ENCODE peak calls at places on chromosomes 6 and 20, in ten cellular contexts. G, A, J, Q, R, T, M, F, X and Y are unnamed samples.

GRCh38 chr6:142075516-142076101 is 57.1 kb upstream of the GJE1 start:
- DNase-seq in G (no peak), A (no peak), J (no peak), Q (no peak), R (no peak), T (no peak), M (no peak), F (no peak), X (no peak), Y (no peak)

GRCh38 chr20:38935285-38935684 is 9.1 kb downstream of the FAM83D start:
- DNase-seq in G (peak), A (no peak), J (no peak), Q (no peak), R (no peak), T (no peak), M (no peak), F (peak), X (peak), Y (no peak)

GRCh38 chr20:64044484-64045247 is 4.8 kb downstream of the SOX18 start:
- DNase-seq in G (peak), A (peak), J (no peak), Q (no peak), R (no peak), T (no peak), M (no peak), F (no peak), X (peak), Y (no peak)

GRCh38 chr6:53428886-53429285 is 80.1 kb upstream of the ELOVL5 start:
- DNase-seq in G (no peak), A (no peak), J (no peak), Q (no peak), R (no peak), T (no peak), M (no peak), F (no peak), X (no peak), Y (no peak)

GRCh38 chr6:107540465-107540857 is 50.5 kb downstream of the SOBP start:
- DNase-seq in G (no peak), A (no peak), J (no peak), Q (no peak), R (no peak), T (no peak), M (no peak), F (no peak), X (no peak), Y (no peak)

GRCh38 chr6:50655848-50656453 is 57.4 kb upstream of the TFAP2D start:
- DNase-seq in G (peak), A (peak), J (no peak), Q (no peak), R (no peak), T (no peak), M (peak), F (peak), X (peak), Y (no peak)

GRCh38 chr6:137112067-137112355 is 61.4 kb downstream of the IL22RA2 start:
- DNase-seq in G (no peak), A (no peak), J (no peak), Q (no peak), R (peak), T (no peak), M (no peak), F (no peak), X (peak), Y (peak)

GRCh38 chr6:127516676-127517273 is 2.4 kb downstream of the MTCL3 start:
- DNase-seq in G (peak), A (peak), J (peak), Q (no peak), R (peak), T (no peak), M (peak), F (peak), X (peak), Y (no peak)

GRCh38 chr6:22025468-22026159 is 271.2 kb downstream of the PRL start:
- DNase-seq in G (no peak), A (peak), J (no peak), Q (no peak), R (peak), T (no peak), M (no peak), F (no peak), X (peak), Y (peak)

GRCh38 chr20:32004963-32005362 is 5.3 kb upstream of the CCM2L start:
- DNase-seq in G (no peak), A (no peak), J (no peak), Q (no peak), R (no peak), T (no peak), M (no peak), F (no peak), X (peak), Y (no peak)

GRCh38 chr6:168994966-168995365 is 258.7 kb downstream of the THBS2 start:
- DNase-seq in G (no peak), A (no peak), J (no peak), Q (no peak), R (no peak), T (no peak), M (no peak), F (no peak), X (no peak), Y (no peak)

GRCh38 chr20:50504231-50504823 is 5.9 kb upstream of the PTPN1 start:
- DNase-seq in G (no peak), A (no peak), J (no peak), Q (no peak), R (no peak), T (no peak), M (no peak), F (no peak), X (no peak), Y (no peak)

GRCh38 chr6:33583591-33584155 is 3.6 kb upstream of the BAK1 start:
- DNase-seq in G (no peak), A (peak), J (no peak), Q (no peak), R (no peak), T (no peak), M (no peak), F (no peak), X (peak), Y (no peak)

GRCh38 chr6:143478479-143479062 is 28.0 kb downstream of the PEX3 start:
- DNase-seq in G (no peak), A (no peak), J (no peak), Q (no peak), R (no peak), T (no peak), M (no peak), F (no peak), X (no peak), Y (no peak)

GRCh38 chr20:63577317-63577894 is 3.4 kb upstream of the HELZ2 start:
- DNase-seq in G (no peak), A (no peak), J (no peak), Q (no peak), R (no peak), T (no peak), M (no peak), F (no peak), X (no peak), Y (no peak)

GRCh38 chr6:45430590-45431202 is 53.0 kb upstream of the SUPT3H start:
- DNase-seq in G (no peak), A (no peak), J (no peak), Q (no peak), R (no peak), T (no peak), M (no peak), F (no peak), X (no peak), Y (no peak)

GRCh38 chr20:44946266-44946852 is 13.8 kb downstream of the TOMM34 start:
- DNase-seq in G (no peak), A (no peak), J (no peak), Q (no peak), R (no peak), T (no peak), M (no peak), F (no peak), X (no peak), Y (no peak)

GRCh38 chr6:1363298-1363697 is 26.1 kb upstream of the FOXF2 start:
- DNase-seq in G (no peak), A (no peak), J (no peak), Q (no peak), R (no peak), T (no peak), M (no peak), F (no peak), X (no peak), Y (no peak)

GRCh38 chr6:100506651-100507050 is 41.9 kb upstream of the SIM1 start:
- DNase-seq in G (no peak), A (no peak), J (no peak), Q (no peak), R (peak), T (no peak), M (no peak), F (no peak), X (peak), Y (no peak)